ENCODE peak calls at places on chromosomes 5 and 9, in four cellular contexts. G is adipocyte, K is aorta, E is mammary epithelial cell. Y is an unnamed sample.

GRCh38 chr9:74379718-74380117 is 117.4 kb upstream of the RORB start:
- DNase-seq in G (no peak), K (no peak), E (peak; percentile 66), Y (peak; percentile 71)

GRCh38 chr5:129271309-129271708 is 176.8 kb downstream of the ISOC1 start:
- DNase-seq in G (peak; percentile 27), K (no peak), E (peak; percentile 5), Y (peak; percentile 33)

GRCh38 chr5:123344819-123345426 is 78.3 kb downstream of the CEP120 start:
- DNase-seq in G (peak; percentile 84), K (no peak), E (peak; percentile 4), Y (peak; percentile 38)

GRCh38 chr9:130140701-130141100 is 31.5 kb upstream of the NCS1 start:
- DNase-seq in G (no peak), K (no peak), E (no peak), Y (no peak)

GRCh38 chr5:74918232-74918669 is 52.1 kb upstream of the FAM169A start:
- DNase-seq in G (no peak), K (no peak), E (no peak), Y (no peak)

GRCh38 chr9:16207161-16207560 is 654.3 kb downstream of the CCDC171 start:
- DNase-seq in G (peak; percentile 51), K (no peak), E (no peak), Y (no peak)

GRCh38 chr5:68251386-68251785 is 35.8 kb downstream of the PIK3R1 start:
- DNase-seq in G (no peak), K (no peak), E (no peak), Y (peak; percentile 52)

GRCh38 chr5:82106207-82106606 is 134.4 kb downstream of the ATG10 start:
- DNase-seq in G (peak; percentile 59), K (no peak), E (peak; percentile 62), Y (peak; percentile 54)

GRCh38 chr5:58080573-58080972 is 379.3 kb downstream of the PLK2 start:
- DNase-seq in G (peak; percentile 25), K (no peak), E (peak; percentile 74), Y (peak; percentile 93)

GRCh38 chr9:94156549-94157407 is 72.5 kb downstream of the PTPDC1 start:
- DNase-seq in G (peak; percentile 55), K (peak; percentile 80), E (peak; percentile 69), Y (peak; percentile 71)

GRCh38 chr9:108535526-108535925 is 320.3 kb downstream of the ACTL7B start:
- DNase-seq in G (peak; percentile 22), K (no peak), E (no peak), Y (no peak)

GRCh38 chr5:95822408-95823240 is at the start of gene GLRX:
- DNase-seq in G (peak; percentile 89), K (peak; percentile 80), E (peak; percentile 86), Y (peak; percentile 97)

GRCh38 chr5:54458221-54458620 is 2.7 kb downstream of the HSPB3 start:
- DNase-seq in G (no peak), K (no peak), E (no peak), Y (no peak)

GRCh38 chr9:84788803-84789462 is 119.4 kb downstream of the NTRK2 start:
- DNase-seq in G (no peak), K (no peak), E (no peak), Y (no peak)

GRCh38 chr9:81562221-81563019 is 126.9 kb downstream of the TLE1 start:
- DNase-seq in G (peak; percentile 28), K (peak; percentile 76), E (peak; percentile 91), Y (peak; percentile 90)

GRCh38 chr9:127395491-127396252 is 1.3 kb upstream of the SLC2A8 start:
- DNase-seq in G (no peak), K (no peak), E (no peak), Y (no peak)
- H3K4me3 ChIP-seq in G (no peak overlapping the region), K (no peak overlapping the region), E (no peak overlapping the region), Y (no peak overlapping the region)

GRCh38 chr5:177492841-177493240 is 4.6 kb downstream of the PDLIM7 start:
- DNase-seq in G (no peak), K (no peak), E (no peak), Y (no peak)

GRCh38 chr5:177494356-177495195 is 2.8 kb downstream of the PDLIM7 start:
- DNase-seq in G (peak; percentile 88), K (peak; percentile 97), E (peak; percentile 89), Y (peak; percentile 80)

GRCh38 chr5:177495243-177496060 is 2.0 kb downstream of the PDLIM7 start:
- DNase-seq in G (peak; percentile 89), K (peak; percentile 94), E (peak; percentile 56), Y (peak; percentile 42)

GRCh38 chr5:177491983-177492746 is 5.2 kb downstream of the PDLIM7 start:
- DNase-seq in G (no peak), K (no peak), E (no peak), Y (no peak)

DNA sequence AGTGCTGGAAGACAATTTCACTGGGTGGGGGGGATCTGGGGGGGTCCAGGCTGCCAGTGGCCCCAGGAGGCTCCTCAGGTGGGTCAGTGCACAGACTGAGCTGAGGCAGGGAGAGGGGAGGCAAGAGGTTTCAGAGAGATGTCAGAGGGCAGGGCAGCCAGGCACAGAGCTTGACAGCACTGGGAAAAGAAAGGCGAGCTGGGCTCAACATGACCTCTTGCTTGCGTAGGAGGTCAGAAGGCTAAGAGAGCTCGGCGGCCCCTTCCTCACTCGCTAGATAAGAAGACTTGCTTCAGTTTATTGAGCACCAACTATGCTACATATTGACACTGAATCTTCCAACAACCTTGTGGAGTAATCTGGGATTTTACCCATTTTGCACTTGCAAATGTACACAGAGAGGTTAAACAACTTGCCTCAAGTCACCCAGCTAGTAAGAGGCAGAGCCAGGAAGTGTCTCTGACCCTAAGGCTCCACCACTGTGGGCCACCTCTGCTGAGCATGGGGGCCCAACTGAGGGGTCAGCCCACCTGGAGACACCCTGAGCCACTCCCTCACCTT is 3.5 kb downstream of the PDLIM7 start:
- DNase-seq in G (no peak), K (no peak), E (no peak), Y (no peak)
- H3K4me3 ChIP-seq in G (peak overlapping the region; percentile 50), K (no peak overlapping the region), E (no peak overlapping the region), Y (no peak overlapping the region)

DNA sequence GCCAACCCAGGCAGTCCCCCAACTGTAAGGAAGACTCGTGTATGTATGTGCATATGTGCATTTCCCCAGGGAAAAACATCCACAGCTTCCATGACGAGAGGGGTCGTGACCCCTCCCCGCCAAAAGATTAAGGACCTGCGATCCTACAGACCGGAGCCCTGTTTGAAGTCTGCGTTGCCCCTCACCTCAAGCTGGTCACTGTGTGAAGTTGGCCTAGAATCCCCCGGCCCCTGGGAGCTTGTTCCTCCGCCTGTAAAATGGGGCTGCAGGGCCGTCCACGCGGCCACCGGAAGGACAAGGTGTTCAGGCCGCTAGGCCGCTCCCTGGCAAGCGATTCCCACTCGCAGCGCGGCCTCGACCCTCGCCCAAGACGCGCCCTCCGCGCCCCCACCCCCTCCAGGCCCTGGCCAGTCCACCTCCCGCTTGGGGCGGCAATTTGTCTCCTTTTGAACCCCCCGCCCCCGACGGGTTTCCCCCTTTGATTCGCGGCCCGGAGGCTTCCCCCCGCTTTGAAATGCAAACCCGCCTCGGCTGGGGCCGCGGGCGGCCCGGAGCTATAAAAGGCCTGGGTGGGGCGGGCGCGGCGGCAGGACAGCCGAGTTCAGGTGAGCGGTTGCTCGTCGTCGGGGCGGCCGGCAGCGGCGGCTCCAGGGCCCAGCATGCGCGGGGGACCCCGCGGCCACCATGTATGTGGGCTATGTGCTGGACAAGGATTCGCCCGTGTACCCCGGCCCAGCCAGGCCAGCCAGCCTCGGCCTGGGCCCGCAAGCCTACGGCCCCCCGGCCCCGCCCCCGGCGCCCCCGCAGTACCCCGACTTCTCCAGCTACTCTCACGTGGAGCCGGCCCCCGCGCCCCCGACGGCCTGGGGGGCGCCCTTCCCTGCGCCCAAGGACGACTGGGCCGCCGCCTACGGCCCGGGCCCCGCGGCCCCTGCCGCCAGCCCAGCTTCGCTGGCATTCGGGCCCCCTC is at the start of gene CDX1:
- DNase-seq in G (no peak), K (no peak), E (no peak), Y (no peak)
- H3K4me3 ChIP-seq in G (no peak within 1 kb of the TSS), K (no peak within 1 kb of the TSS), E (no peak within 1 kb of the TSS), Y (no peak within 1 kb of the TSS)

GRCh38 chr5:147394273-147394672 is 115.6 kb downstream of the DPYSL3 start:
- DNase-seq in G (no peak), K (no peak), E (no peak), Y (no peak)
- H3K4me3 ChIP-seq in G (no peak overlapping the region), K (no peak overlapping the region), E (no peak overlapping the region), Y (no peak overlapping the region)

GRCh38 chr5:14107536-14107935 is 35.6 kb upstream of the TRIO start:
- DNase-seq in G (no peak), K (no peak), E (no peak), Y (no peak)
- H3K4me3 ChIP-seq in G (no peak overlapping the region), K (no peak overlapping the region), E (no peak overlapping the region), Y (no peak overlapping the region)